ENCODE peak calls at places on chromosomes 1 and 21, in six cellular contexts. One of them, this sample, is unnamed.

GRCh38 chr1:205601209-205601608 is 30.6 kb downstream of the ELK4 start:
- DNase-seq in left ventricle myocardium inferior: no peak
- DNase-seq in GM20000: no peak
- DNase-seq in natural killer cell: no peak
- DNase-seq in left lung: no peak
- DNase-seq in GM10248: no peak
- DNase-seq in this sample: no peak

GRCh38 chr1:229270547-229271447 is at the start of gene RAB4A:
- DNase-seq in GM10248: peak; percentile 96
- DNase-seq in natural killer cell: peak; percentile 83
- DNase-seq in GM20000: peak; percentile 98
- DNase-seq in left ventricle myocardium inferior: peak; percentile 88
- DNase-seq in left lung: peak; percentile 98
- DNase-seq in this sample: peak; percentile 92

GRCh38 chr1:30274937-30275621 is 448.3 kb downstream of the MATN1 start:
- DNase-seq in left lung: no peak
- DNase-seq in GM20000: no peak
- DNase-seq in left ventricle myocardium inferior: no peak
- DNase-seq in GM10248: no peak
- DNase-seq in natural killer cell: no peak
- DNase-seq in this sample: no peak

GRCh38 chr1:193537266-193538003 is 351.0 kb upstream of the B3GALT2 start:
- DNase-seq in natural killer cell: no peak
- DNase-seq in left ventricle myocardium inferior: no peak
- DNase-seq in GM20000: peak; percentile 53
- DNase-seq in GM10248: peak; percentile 31
- DNase-seq in left lung: no peak
- DNase-seq in this sample: no peak

GRCh38 chr1:107965112-107965991 is at the start of gene VAV3:
- DNase-seq in left lung: peak; percentile 95
- DNase-seq in left ventricle myocardium inferior: peak; percentile 82
- DNase-seq in GM20000: peak; percentile 72
- DNase-seq in GM10248: peak; percentile 58
- DNase-seq in natural killer cell: peak; percentile 60
- DNase-seq in this sample: peak; percentile 84

GRCh38 chr1:116915182-116915611 is 5.5 kb downstream of the PTGFRN start:
- DNase-seq in left ventricle myocardium inferior: peak; percentile 22
- DNase-seq in GM20000: no peak
- DNase-seq in left lung: no peak
- DNase-seq in GM10248: no peak
- DNase-seq in natural killer cell: no peak
- DNase-seq in this sample: no peak

GRCh38 chr1:218573871-218574270 is 228.7 kb downstream of the TGFB2 start:
- DNase-seq in GM20000: no peak
- DNase-seq in left ventricle myocardium inferior: no peak
- DNase-seq in left lung: no peak
- DNase-seq in GM10248: no peak
- DNase-seq in natural killer cell: no peak
- DNase-seq in this sample: no peak

GRCh38 chr1:27598902-27599528 is 4.9 kb downstream of the AHDC1 start:
- DNase-seq in left lung: peak; percentile 65
- DNase-seq in GM20000: no peak
- DNase-seq in GM10248: no peak
- DNase-seq in natural killer cell: no peak
- DNase-seq in left ventricle myocardium inferior: no peak
- DNase-seq in this sample: no peak

GRCh38 chr1:50106095-50106761 is 2.5 kb upstream of the ELAVL4 start:
- DNase-seq in GM10248: no peak
- DNase-seq in left ventricle myocardium inferior: no peak
- DNase-seq in natural killer cell: no peak
- DNase-seq in left lung: no peak
- DNase-seq in GM20000: no peak
- DNase-seq in this sample: no peak

DNA sequence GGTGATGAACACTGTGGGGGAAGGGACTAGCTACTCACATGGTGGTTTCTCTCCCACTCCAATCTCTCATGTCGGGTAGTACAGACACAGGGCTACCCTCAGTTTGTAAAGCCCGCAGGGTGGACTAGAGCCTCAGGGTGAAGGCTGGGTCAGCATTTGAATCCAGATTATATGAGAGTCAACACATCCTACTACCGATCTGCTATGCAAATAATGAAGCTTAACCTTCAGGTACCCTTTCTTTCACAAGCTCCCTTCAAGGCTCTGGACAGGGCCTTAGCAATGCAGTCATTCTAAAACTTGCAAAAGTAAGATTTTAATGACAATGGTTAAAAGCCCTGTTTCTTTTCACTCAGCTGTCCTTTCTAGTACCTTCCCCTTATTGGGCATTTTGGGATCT is 5.5 kb upstream of the ZBED6 start:
- DNase-seq in GM10248: no peak
- DNase-seq in natural killer cell: no peak
- DNase-seq in GM20000: no peak
- DNase-seq in left lung: no peak
- DNase-seq in left ventricle myocardium inferior: no peak
- DNase-seq in this sample: no peak
- TF ChIP-seq CTCF in GM10248: no peak
- TF ChIP-seq CTCF in natural killer cell: no peak
- TF ChIP-seq CTCF in GM20000: no peak
- TF ChIP-seq CTCF in left lung: no peak
- TF ChIP-seq CTCF in left ventricle myocardium inferior: no peak
- TF ChIP-seq CTCF in this sample: no peak

GRCh38 chr21:15729674-15730483 is at the start of gene USP25:
- DNase-seq in GM10248: peak; percentile 95
- DNase-seq in GM20000: peak; percentile 99
- DNase-seq in left ventricle myocardium inferior: peak; percentile 94
- DNase-seq in left lung: peak; percentile 99
- DNase-seq in natural killer cell: peak; percentile 79
- DNase-seq in this sample: peak; percentile 94
- TF ChIP-seq CTCF in GM10248: peak; percentile 52
- TF ChIP-seq CTCF in GM20000: peak; percentile 22
- TF ChIP-seq CTCF in left ventricle myocardium inferior: peak; percentile 29
- TF ChIP-seq CTCF in left lung: no peak
- TF ChIP-seq CTCF in natural killer cell: no peak
- TF ChIP-seq CTCF in this sample: peak; percentile 13

GRCh38 chr1:18530567-18531502 is 50.1 kb downstream of the KLHDC7A start:
- DNase-seq in left lung: no peak
- DNase-seq in natural killer cell: no peak
- DNase-seq in GM20000: no peak
- DNase-seq in GM10248: no peak
- DNase-seq in left ventricle myocardium inferior: no peak
- DNase-seq in this sample: no peak
- TF ChIP-seq CTCF in left lung: no peak
- TF ChIP-seq CTCF in natural killer cell: no peak
- TF ChIP-seq CTCF in GM20000: peak; percentile 8
- TF ChIP-seq CTCF in GM10248: no peak
- TF ChIP-seq CTCF in left ventricle myocardium inferior: no peak
- TF ChIP-seq CTCF in this sample: no peak

DNA sequence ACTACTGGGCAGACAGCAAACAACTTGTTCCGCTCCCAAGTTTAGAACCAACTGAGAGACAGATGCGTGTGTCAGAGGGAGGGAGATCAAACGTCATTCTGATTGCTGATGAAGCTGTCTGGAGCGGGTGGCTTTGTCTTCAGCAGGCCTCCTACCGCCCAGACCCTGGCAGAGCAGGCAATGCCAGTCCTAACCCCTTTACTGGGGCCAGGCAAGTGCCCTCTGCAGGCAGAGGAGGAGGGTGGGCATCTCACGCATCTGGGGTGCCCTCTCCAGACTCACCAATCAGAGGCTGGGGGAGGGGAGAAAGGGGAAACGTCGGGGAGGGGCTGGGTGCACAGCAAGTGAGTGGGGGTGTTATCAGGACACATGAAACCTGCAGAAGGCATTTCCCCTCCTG is 126.6 kb downstream of the ACTL8 start:
- DNase-seq in GM20000: no peak
- DNase-seq in left ventricle myocardium inferior: no peak
- DNase-seq in GM10248: no peak
- DNase-seq in natural killer cell: no peak
- DNase-seq in left lung: no peak
- DNase-seq in this sample: no peak
- TF ChIP-seq CTCF in GM20000: no peak
- TF ChIP-seq CTCF in left ventricle myocardium inferior: peak; percentile 44
- TF ChIP-seq CTCF in GM10248: no peak
- TF ChIP-seq CTCF in natural killer cell: no peak
- TF ChIP-seq CTCF in left lung: no peak
- TF ChIP-seq CTCF in this sample: no peak

GRCh38 chr1:45746922-45747321 is 3.5 kb downstream of the IPP start:
- DNase-seq in left ventricle myocardium inferior: no peak
- DNase-seq in GM10248: no peak
- DNase-seq in natural killer cell: no peak
- DNase-seq in GM20000: no peak
- DNase-seq in left lung: no peak
- DNase-seq in this sample: no peak

GRCh38 chr1:45752014-45752413 is 1.6 kb upstream of the IPP start:
- DNase-seq in GM10248: no peak
- DNase-seq in natural killer cell: no peak
- DNase-seq in GM20000: no peak
- DNase-seq in left ventricle myocardium inferior: no peak
- DNase-seq in left lung: no peak
- DNase-seq in this sample: no peak

GRCh38 chr1:45752441-45753052 is 2.1 kb upstream of the IPP start:
- DNase-seq in left ventricle myocardium inferior: no peak
- DNase-seq in GM20000: no peak
- DNase-seq in GM10248: no peak
- DNase-seq in natural killer cell: no peak
- DNase-seq in left lung: no peak
- DNase-seq in this sample: no peak

GRCh38 chr1:45753248-45754037 is 3.0 kb upstream of the IPP start:
- DNase-seq in left lung: no peak
- DNase-seq in GM10248: no peak
- DNase-seq in GM20000: no peak
- DNase-seq in natural killer cell: no peak
- DNase-seq in left ventricle myocardium inferior: no peak
- DNase-seq in this sample: no peak

GRCh38 chr1:45750298-45751038 is at the start of gene IPP:
- DNase-seq in GM10248: peak; percentile 99
- DNase-seq in left ventricle myocardium inferior: peak; percentile 97
- DNase-seq in GM20000: peak; percentile 99
- DNase-seq in natural killer cell: peak; percentile 89
- DNase-seq in left lung: peak; percentile 100
- DNase-seq in this sample: peak; percentile 99
- TF ChIP-seq CTCF in GM10248: peak; percentile 74
- TF ChIP-seq CTCF in left ventricle myocardium inferior: peak; percentile 35
- TF ChIP-seq CTCF in GM20000: peak; percentile 45
- TF ChIP-seq CTCF in natural killer cell: peak; percentile 27
- TF ChIP-seq CTCF in left lung: no peak
- TF ChIP-seq CTCF in this sample: peak; percentile 33

GRCh38 chr21:42558846-42559245 is 45.2 kb downstream of the SLC37A1 start:
- DNase-seq in natural killer cell: no peak
- DNase-seq in left lung: peak; percentile 51
- DNase-seq in GM20000: no peak
- DNase-seq in GM10248: no peak
- DNase-seq in left ventricle myocardium inferior: no peak
- DNase-seq in this sample: no peak

GRCh38 chr21:42560517-42561179 is 47.0 kb downstream of the SLC37A1 start:
- DNase-seq in GM10248: no peak
- DNase-seq in natural killer cell: no peak
- DNase-seq in left ventricle myocardium inferior: no peak
- DNase-seq in GM20000: no peak
- DNase-seq in left lung: no peak
- DNase-seq in this sample: no peak

GRCh38 chr21:42557420-42557819 is 43.8 kb downstream of the SLC37A1 start:
- DNase-seq in left lung: peak; percentile 41
- DNase-seq in GM10248: no peak
- DNase-seq in natural killer cell: no peak
- DNase-seq in left ventricle myocardium inferior: no peak
- DNase-seq in GM20000: no peak
- DNase-seq in this sample: no peak

GRCh38 chr21:42558368-42558767 is 44.7 kb downstream of the SLC37A1 start:
- DNase-seq in left lung: no peak
- DNase-seq in GM10248: no peak
- DNase-seq in natural killer cell: no peak
- DNase-seq in left ventricle myocardium inferior: no peak
- DNase-seq in GM20000: no peak
- DNase-seq in this sample: no peak

DNA sequence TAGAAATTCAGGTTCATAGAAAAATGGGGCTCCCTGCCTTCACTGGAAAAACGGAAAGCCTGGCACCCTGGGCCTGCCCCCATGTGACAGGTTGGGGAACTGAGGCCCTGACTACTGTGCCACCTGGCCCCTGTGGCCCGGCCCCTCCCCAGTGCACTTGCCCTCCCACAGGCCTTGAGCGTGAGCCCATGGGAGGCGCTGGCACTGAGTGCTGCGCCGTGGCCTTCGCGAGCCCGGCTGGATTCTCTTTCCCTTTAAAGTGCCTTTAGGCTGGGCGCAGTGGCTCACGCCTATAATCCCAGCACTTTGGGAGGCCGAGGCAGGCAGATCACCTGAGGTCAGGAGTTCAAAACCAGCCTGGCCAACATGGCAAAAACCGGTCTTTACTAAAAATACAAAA is 45.7 kb downstream of the SLC37A1 start:
- DNase-seq in GM20000: no peak
- DNase-seq in left lung: peak; percentile 47
- DNase-seq in natural killer cell: no peak
- DNase-seq in GM10248: no peak
- DNase-seq in left ventricle myocardium inferior: no peak
- DNase-seq in this sample: peak; percentile 34
- TF ChIP-seq CTCF in GM20000: no peak
- TF ChIP-seq CTCF in left lung: no peak
- TF ChIP-seq CTCF in natural killer cell: no peak
- TF ChIP-seq CTCF in GM10248: no peak
- TF ChIP-seq CTCF in left ventricle myocardium inferior: no peak
- TF ChIP-seq CTCF in this sample: no peak